ENCODE peak calls at places on chromosomes 6 and 20, in four cellular contexts. One of them, this sample, is unnamed. For H3K9me3, the result is how much of the 10 kb centered on the place peaks cover.

GRCh38 chr20:64049887-64050260 is 435 bp upstream of the SOX18 start:
- DNase-seq in heart right ventricle: peak
- DNase-seq in heart left ventricle: no peak
- DNase-seq in fibroblast of lung: no peak
- DNase-seq in this sample: no peak

GRCh38 chr6:43740321-43740960 is 29.6 kb upstream of the VEGFA start:
- DNase-seq in heart right ventricle: no peak
- DNase-seq in fibroblast of lung: no peak
- DNase-seq in heart left ventricle: no peak
- DNase-seq in this sample: no peak

GRCh38 chr20:23136893-23137745 is 51.0 kb upstream of the CD93 start:
- DNase-seq in heart right ventricle: no peak
- DNase-seq in fibroblast of lung: peak
- DNase-seq in heart left ventricle: no peak
- DNase-seq in this sample: no peak

GRCh38 chr20:41242352-41242751 is 75.2 kb downstream of the ZHX3 start:
- DNase-seq in heart right ventricle: no peak
- DNase-seq in fibroblast of lung: no peak
- DNase-seq in heart left ventricle: no peak
- DNase-seq in this sample: no peak

GRCh38 chr6:137094411-137095008 is 49.7 kb upstream of the IL20RA start:
- DNase-seq in heart left ventricle: peak
- DNase-seq in heart right ventricle: peak
- DNase-seq in fibroblast of lung: peak
- DNase-seq in this sample: peak

GRCh38 chr20:44979090-44979621 is 12.8 kb downstream of the STK4 start:
- DNase-seq in heart right ventricle: no peak
- DNase-seq in fibroblast of lung: peak
- DNase-seq in heart left ventricle: no peak
- DNase-seq in this sample: peak

GRCh38 chr6:113713665-113714064 is 143.5 kb upstream of the MARCKS start:
- DNase-seq in fibroblast of lung: no peak
- DNase-seq in heart left ventricle: no peak
- DNase-seq in heart right ventricle: no peak
- DNase-seq in this sample: no peak

GRCh38 chr6:74409447-74409846 is 713.4 kb downstream of the CD109 start:
- DNase-seq in fibroblast of lung: peak
- DNase-seq in heart left ventricle: no peak
- DNase-seq in heart right ventricle: no peak
- DNase-seq in this sample: no peak

GRCh38 chr6:110055387-110055735 is 77.2 kb downstream of the GPR6 start:
- DNase-seq in fibroblast of lung: no peak
- DNase-seq in heart right ventricle: no peak
- DNase-seq in heart left ventricle: no peak
- DNase-seq in this sample: no peak

GRCh38 chr6:33490198-33490597 is 35.8 kb downstream of the ZBTB9 start:
- DNase-seq in heart left ventricle: no peak
- DNase-seq in heart right ventricle: no peak
- DNase-seq in fibroblast of lung: no peak
- DNase-seq in this sample: no peak

GRCh38 chr6:56144538-56145324 is 102.6 kb downstream of the COL21A1 start:
- DNase-seq in heart right ventricle: no peak
- DNase-seq in heart left ventricle: no peak
- DNase-seq in fibroblast of lung: peak
- DNase-seq in this sample: no peak

GRCh38 chr6:107642348-107643347 is 152.7 kb downstream of the SOBP start:
- DNase-seq in heart left ventricle: no peak
- DNase-seq in fibroblast of lung: no peak
- DNase-seq in heart right ventricle: no peak
- DNase-seq in this sample: no peak

GRCh38 chr6:20564269-20564668 is 30.0 kb downstream of the CDKAL1 start:
- DNase-seq in heart left ventricle: no peak
- DNase-seq in heart right ventricle: no peak
- DNase-seq in fibroblast of lung: no peak
- DNase-seq in this sample: no peak

GRCh38 chr20:48904566-48905321 is 16.8 kb upstream of the ARFGEF2 start:
- DNase-seq in fibroblast of lung: peak
- DNase-seq in heart left ventricle: peak
- DNase-seq in heart right ventricle: peak
- DNase-seq in this sample: peak

GRCh38 chr20:44966030-44966961 is at the start of gene STK4:
- DNase-seq in heart right ventricle: peak
- DNase-seq in heart left ventricle: peak
- DNase-seq in fibroblast of lung: peak
- DNase-seq in this sample: peak

GRCh38 chr6:152273638-152274037 is 363.5 kb downstream of the SYNE1 start:
- DNase-seq in fibroblast of lung: peak
- DNase-seq in heart left ventricle: no peak
- DNase-seq in heart right ventricle: no peak
- DNase-seq in this sample: no peak

GRCh38 chr6:105757512-105758200 is 328.5 kb upstream of the PRDM1 start:
- DNase-seq in fibroblast of lung: no peak
- DNase-seq in heart right ventricle: no peak
- DNase-seq in heart left ventricle: no peak
- DNase-seq in this sample: no peak

GRCh38 chr20:47438464-47439381 is 63.0 kb upstream of the NCOA3 start:
- DNase-seq in heart right ventricle: peak
- DNase-seq in fibroblast of lung: peak
- DNase-seq in heart left ventricle: no peak
- DNase-seq in this sample: no peak

GRCh38 chr6:76351275-76351674 is 278.8 kb upstream of the IMPG1 start:
- DNase-seq in heart left ventricle: no peak
- DNase-seq in heart right ventricle: no peak
- DNase-seq in fibroblast of lung: no peak
- DNase-seq in this sample: no peak

GRCh38 chr20:47360489-47361267 is 4.2 kb upstream of the ZMYND8 start:
- DNase-seq in heart left ventricle: peak
- DNase-seq in heart right ventricle: peak
- DNase-seq in fibroblast of lung: peak
- DNase-seq in this sample: peak

GRCh38 chr20:6533828-6534388 is 233.6 kb upstream of the BMP2 start:
- DNase-seq in heart right ventricle: no peak
- DNase-seq in fibroblast of lung: peak
- DNase-seq in heart left ventricle: no peak
- DNase-seq in this sample: no peak

GRCh38 chr20:58867211-58867610 is 14.7 kb downstream of the GNAS start:
- DNase-seq in fibroblast of lung: no peak
- DNase-seq in heart right ventricle: no peak
- DNase-seq in heart left ventricle: no peak
- DNase-seq in this sample: no peak

GRCh38 chr20:58868795-58869194 is 16.3 kb downstream of the GNAS start:
- DNase-seq in heart left ventricle: no peak
- DNase-seq in fibroblast of lung: no peak
- DNase-seq in heart right ventricle: no peak
- DNase-seq in this sample: no peak

GRCh38 chr20:58869662-58870227 is 17.2 kb downstream of the GNAS start:
- DNase-seq in fibroblast of lung: no peak
- DNase-seq in heart left ventricle: no peak
- DNase-seq in heart right ventricle: no peak
- DNase-seq in this sample: no peak

GRCh38 chr20:58864346-58864745 is 11.8 kb downstream of the GNAS start:
- DNase-seq in heart right ventricle: no peak
- DNase-seq in heart left ventricle: no peak
- DNase-seq in fibroblast of lung: no peak
- DNase-seq in this sample: no peak
- TF ChIP-seq CTCF in heart right ventricle: peak
- TF ChIP-seq CTCF in heart left ventricle: no peak
- TF ChIP-seq CTCF in fibroblast of lung: peak
- TF ChIP-seq CTCF in this sample: no peak

GRCh38 chr6:52050051-52050405 is 37.4 kb downstream of the PKHD1 start:
- DNase-seq in heart right ventricle: no peak
- DNase-seq in fibroblast of lung: no peak
- DNase-seq in heart left ventricle: no peak
- DNase-seq in this sample: no peak
- H3K9me3 ChIP-seq in heart right ventricle: under half
- H3K9me3 ChIP-seq in fibroblast of lung: under half
- H3K9me3 ChIP-seq in heart left ventricle: under half
- H3K9me3 ChIP-seq in this sample: under half

DNA sequence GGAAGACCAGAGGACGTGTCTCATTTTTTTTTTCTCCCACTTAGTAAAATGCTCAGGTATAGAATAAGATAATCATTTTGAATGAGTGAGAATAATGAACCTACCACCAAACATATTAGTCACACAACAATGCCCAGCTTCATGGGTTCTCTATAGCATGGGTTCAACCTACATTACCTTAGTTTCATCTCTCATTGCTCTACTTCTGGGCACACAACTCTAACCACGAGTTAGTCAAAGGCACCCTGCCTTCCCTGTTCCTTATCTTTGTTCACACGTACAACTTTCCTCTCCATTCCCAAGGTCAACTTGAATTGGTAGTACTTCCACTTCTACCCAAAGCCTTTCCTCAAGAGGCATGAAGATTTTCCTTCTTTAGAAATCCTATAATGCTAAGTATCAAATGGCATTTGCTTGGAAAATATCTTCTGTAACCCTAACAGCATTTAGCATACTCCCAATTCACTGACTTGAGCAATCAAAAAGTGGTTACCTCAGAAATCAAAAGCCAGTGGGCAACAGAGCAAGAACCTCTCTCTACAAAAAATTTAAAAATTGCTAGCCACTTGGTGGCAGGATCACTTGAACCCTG is 20.9 kb downstream of the DEK start:
- DNase-seq in fibroblast of lung: no peak
- DNase-seq in heart right ventricle: no peak
- DNase-seq in heart left ventricle: no peak
- DNase-seq in this sample: no peak
- H3K27ac ChIP-seq in fibroblast of lung: no peak
- H3K27ac ChIP-seq in heart right ventricle: no peak
- H3K27ac ChIP-seq in heart left ventricle: no peak
- H3K27ac ChIP-seq in this sample: no peak

GRCh38 chr6:13538084-13538483 is 36.3 kb upstream of the SIRT5 start:
- DNase-seq in heart left ventricle: no peak
- DNase-seq in heart right ventricle: no peak
- DNase-seq in fibroblast of lung: peak
- DNase-seq in this sample: no peak
- TF ChIP-seq CTCF in heart left ventricle: peak
- TF ChIP-seq CTCF in heart right ventricle: peak
- TF ChIP-seq CTCF in fibroblast of lung: peak
- TF ChIP-seq CTCF in this sample: peak

GRCh38 chr6:27448456-27448855 is 24.4 kb downstream of the ZNF184 start:
- DNase-seq in heart left ventricle: no peak
- DNase-seq in heart right ventricle: no peak
- DNase-seq in fibroblast of lung: no peak
- DNase-seq in this sample: no peak

GRCh38 chr6:27451660-27452390 is 21.1 kb downstream of the ZNF184 start:
- DNase-seq in heart left ventricle: no peak
- DNase-seq in heart right ventricle: no peak
- DNase-seq in fibroblast of lung: no peak
- DNase-seq in this sample: no peak

DNA sequence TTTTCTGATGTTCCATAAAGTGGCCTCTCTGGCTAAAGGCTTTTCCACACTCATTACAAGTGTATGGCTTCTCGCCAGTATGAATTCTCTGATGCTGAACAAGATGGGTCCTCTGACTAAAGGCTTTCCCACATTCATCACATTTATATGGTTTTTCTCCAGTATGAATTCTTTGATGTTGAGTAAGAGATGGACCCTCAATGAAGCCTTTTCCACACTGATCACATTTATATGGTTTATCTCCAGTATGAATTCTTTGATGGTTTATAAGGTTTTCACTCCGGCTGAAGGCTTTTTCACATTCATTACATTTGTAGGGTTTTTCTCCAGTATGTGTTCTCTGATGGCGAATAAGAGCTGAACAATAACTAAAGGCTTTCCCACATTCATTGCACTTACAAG is 20.4 kb downstream of the ZNF184 start:
- DNase-seq in fibroblast of lung: peak
- DNase-seq in heart right ventricle: no peak
- DNase-seq in heart left ventricle: no peak
- DNase-seq in this sample: no peak
- H3K9me3 ChIP-seq in fibroblast of lung: under half
- H3K9me3 ChIP-seq in heart right ventricle: under half
- H3K9me3 ChIP-seq in heart left ventricle: half or more
- H3K9me3 ChIP-seq in this sample: under half

DNA sequence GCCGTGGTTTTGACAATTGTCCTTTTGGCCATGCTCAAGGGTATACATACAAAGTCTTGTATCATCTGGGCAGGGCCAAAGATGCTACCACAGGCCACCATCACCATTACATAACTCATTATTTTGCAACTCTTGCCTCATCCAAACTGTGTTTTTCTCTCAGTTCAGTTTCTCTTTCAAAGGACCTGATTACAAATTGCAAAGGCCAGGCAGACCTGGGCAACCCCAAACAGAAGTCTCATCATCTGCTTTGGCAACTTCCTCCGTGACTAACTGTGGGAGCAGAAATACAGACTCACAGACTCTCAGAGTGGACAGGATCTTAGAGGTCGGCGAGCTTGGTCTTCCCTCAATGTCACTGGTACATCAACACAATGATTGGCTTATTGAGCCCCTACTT is 117.8 kb upstream of the NEDD9 start:
- DNase-seq in heart left ventricle: no peak
- DNase-seq in fibroblast of lung: no peak
- DNase-seq in heart right ventricle: no peak
- DNase-seq in this sample: no peak
- H3K27ac ChIP-seq in heart left ventricle: no peak
- H3K27ac ChIP-seq in fibroblast of lung: no peak
- H3K27ac ChIP-seq in heart right ventricle: no peak
- H3K27ac ChIP-seq in this sample: no peak

GRCh38 chr6:39495640-39496039 is 173.1 kb upstream of the KCNK16 start:
- DNase-seq in heart left ventricle: no peak
- DNase-seq in heart right ventricle: no peak
- DNase-seq in fibroblast of lung: no peak
- DNase-seq in this sample: no peak

GRCh38 chr6:39493174-39493573 is 170.7 kb upstream of the KCNK16 start:
- DNase-seq in heart left ventricle: no peak
- DNase-seq in heart right ventricle: no peak
- DNase-seq in fibroblast of lung: peak
- DNase-seq in this sample: no peak

GRCh38 chr6:39495023-39495422 is 172.5 kb upstream of the KCNK16 start:
- DNase-seq in heart left ventricle: no peak
- DNase-seq in heart right ventricle: no peak
- DNase-seq in fibroblast of lung: peak
- DNase-seq in this sample: no peak

GRCh38 chr6:39496951-39497350 is 174.4 kb upstream of the KCNK16 start:
- DNase-seq in heart left ventricle: peak
- DNase-seq in heart right ventricle: peak
- DNase-seq in fibroblast of lung: peak
- DNase-seq in this sample: peak

GRCh38 chr6:39493717-39494116 is 171.2 kb upstream of the KCNK16 start:
- DNase-seq in fibroblast of lung: no peak
- DNase-seq in heart left ventricle: no peak
- DNase-seq in heart right ventricle: no peak
- DNase-seq in this sample: no peak
- TF ChIP-seq CTCF in fibroblast of lung: no peak
- TF ChIP-seq CTCF in heart left ventricle: no peak
- TF ChIP-seq CTCF in heart right ventricle: no peak
- TF ChIP-seq CTCF in this sample: no peak

DNA sequence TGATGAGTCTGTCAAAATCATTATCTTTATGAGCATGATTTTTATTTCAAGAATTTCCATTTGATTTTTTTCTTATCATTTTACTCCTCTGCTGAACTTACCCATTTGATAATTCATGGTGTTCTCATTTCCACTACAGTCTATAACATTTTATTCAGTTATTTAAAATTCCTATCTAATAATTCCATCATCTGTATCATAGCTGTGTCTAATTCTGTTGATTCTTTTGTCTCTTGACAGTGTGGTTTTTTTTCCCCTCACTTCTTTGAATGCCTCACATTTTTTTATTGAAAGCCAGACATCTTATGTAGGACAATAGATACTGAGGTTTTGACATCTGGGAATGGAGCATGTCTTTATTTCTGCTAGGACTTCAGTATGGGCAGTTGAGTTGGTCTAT is 16.5 kb upstream of the APCDD1L start:
- DNase-seq in fibroblast of lung: no peak
- DNase-seq in heart left ventricle: no peak
- DNase-seq in heart right ventricle: no peak
- DNase-seq in this sample: no peak
- H3K9me3 ChIP-seq in fibroblast of lung: under half
- H3K9me3 ChIP-seq in heart left ventricle: under half
- H3K9me3 ChIP-seq in heart right ventricle: under half
- H3K9me3 ChIP-seq in this sample: under half

This sample was measured in colonic mucosa.